ENCODE peak calls at places on chromosomes 4 and X, in six cellular contexts. J is K562, N is GM23338, Z is HCT116, F is hepatocyte, A is GM23248. W is an unnamed sample.

GRCh38 chrX:44459501-44459900 is 83.2 kb downstream of the FUNDC1 start:
- DNase-seq in F (no peak), N (no peak), J (no peak), Z (no peak), A (peak), W (no peak)

GRCh38 chrX:11757729-11758399 is at the start of gene MSL3:
- DNase-seq in Z (no peak), F (peak), A (peak), J (peak), N (peak), W (no peak)

GRCh38 chrX:150038977-150039599 is 100.8 kb upstream of the EOLA2 start:
- DNase-seq in A (peak), Z (no peak), F (no peak), J (no peak), N (no peak), W (no peak)

GRCh38 chrX:109384569-109385174 is 97.2 kb downstream of the GUCY2F start:
- DNase-seq in Z (no peak), A (peak), J (peak), F (peak), N (peak), W (no peak)

GRCh38 chr4:8238515-8239053 is 31.0 kb upstream of the HTRA3 start:
- DNase-seq in A (no peak), F (peak), Z (no peak), J (peak), N (peak), W (no peak)

GRCh38 chrX:140710710-140711109 is 1.2 kb downstream of the LINC00632 start:
- DNase-seq in A (peak), N (peak), F (peak), Z (no peak), J (no peak), W (no peak)

GRCh38 chr4:165343353-165344191 is 16.1 kb downstream of the MSMO1 start:
- DNase-seq in A (no peak), F (peak), Z (no peak), N (peak), J (no peak), W (no peak)

GRCh38 chr4:6769138-6769983 is 13.2 kb upstream of the KIAA0232 start:
- DNase-seq in A (no peak), F (no peak), N (no peak), Z (no peak), J (no peak), W (no peak)

GRCh38 chr4:110808371-110808878 is 185.5 kb upstream of the PITX2 start:
- DNase-seq in A (peak), Z (no peak), N (no peak), J (no peak), F (no peak), W (no peak)

GRCh38 chr4:3384771-3385701 is 56.7 kb upstream of the HGFAC start:
- DNase-seq in Z (no peak), J (no peak), F (no peak), A (no peak), N (no peak), W (peak)

DNA sequence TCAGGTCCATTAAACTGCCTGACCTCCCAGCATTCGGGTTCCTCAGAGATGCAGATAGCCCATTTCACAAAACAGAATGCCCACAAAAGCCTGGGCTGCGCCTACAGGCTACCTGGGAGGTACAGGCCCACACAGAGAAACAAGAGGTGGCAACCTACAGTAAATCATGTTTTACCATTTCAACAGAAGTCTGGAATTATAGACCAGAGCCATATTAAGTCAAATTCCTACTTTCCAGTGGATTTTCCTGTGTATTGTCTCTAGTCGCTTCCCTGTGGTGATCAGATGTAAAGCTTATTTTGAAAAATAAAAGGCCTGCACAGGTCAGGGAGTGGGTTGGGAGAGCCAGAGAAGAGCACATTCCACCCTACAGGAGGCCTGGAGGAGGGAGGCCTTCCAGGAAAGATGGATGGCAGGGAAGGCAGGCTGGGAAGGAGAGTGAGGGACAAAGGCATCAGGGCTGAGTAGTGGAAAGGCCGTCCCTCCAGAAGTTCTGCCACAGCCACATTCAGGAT is 19.1 kb upstream of the USO1 start:
- DNase-seq in J (no peak), F (no peak), A (no peak), N (peak), Z (no peak), W (no peak)
- H3K4me3 ChIP-seq in J (no peak), F (no peak), A (no peak), N (no peak), Z (no peak), W (no peak)

DNA sequence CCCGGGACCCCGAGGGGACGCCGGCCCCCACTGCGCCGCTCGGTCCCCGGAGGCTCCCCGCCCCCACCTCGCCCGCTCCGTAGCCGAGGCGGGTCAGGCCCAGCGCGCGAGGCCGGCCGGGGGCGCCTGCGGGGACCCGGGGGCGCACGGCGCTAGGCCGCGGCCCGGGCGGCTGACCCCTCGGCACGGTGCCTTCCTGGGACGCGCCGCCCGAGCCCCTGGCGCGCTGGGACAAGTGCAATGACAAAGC is 1.2 kb downstream of the IRF2 start:
- DNase-seq in F (no peak), Z (no peak), J (peak), A (no peak), N (no peak), W (no peak)
- H2AFZ ChIP-seq in F (peak), Z (no peak), J (peak), A (no peak), N (no peak), W (no peak)

GRCh38 chr4:95546866-95547707 is 1.7 kb downstream of the UNC5C start:
- DNase-seq in N (peak), J (no peak), F (no peak), Z (no peak), A (peak), W (no peak)
- H3K4me3 ChIP-seq in N (peak), J (no peak), F (peak), Z (no peak), A (no peak), W (no peak)

GRCh38 chr4:87031946-87032345 is 97.1 kb downstream of the AFF1 start:
- DNase-seq in F (no peak), N (no peak), J (no peak), A (peak), Z (no peak), W (no peak)

GRCh38 chr4:87032884-87033533 is 98.2 kb downstream of the AFF1 start:
- DNase-seq in N (no peak), Z (no peak), F (peak), J (no peak), A (peak), W (no peak)

GRCh38 chr4:87030124-87030523 is 95.3 kb downstream of the AFF1 start:
- DNase-seq in Z (no peak), F (no peak), N (no peak), A (no peak), J (no peak), W (no peak)

GRCh38 chr4:87029356-87029755 is 94.5 kb downstream of the AFF1 start:
- DNase-seq in F (no peak), A (no peak), Z (no peak), J (no peak), N (no peak), W (no peak)

GRCh38 chr4:87030606-87031441 is 96.0 kb downstream of the AFF1 start:
- DNase-seq in A (peak), Z (no peak), F (no peak), J (peak), N (peak), W (no peak)
- H2AFZ ChIP-seq in A (peak), Z (no peak), F (no peak), J (no peak), N (no peak), W (no peak)

DNA sequence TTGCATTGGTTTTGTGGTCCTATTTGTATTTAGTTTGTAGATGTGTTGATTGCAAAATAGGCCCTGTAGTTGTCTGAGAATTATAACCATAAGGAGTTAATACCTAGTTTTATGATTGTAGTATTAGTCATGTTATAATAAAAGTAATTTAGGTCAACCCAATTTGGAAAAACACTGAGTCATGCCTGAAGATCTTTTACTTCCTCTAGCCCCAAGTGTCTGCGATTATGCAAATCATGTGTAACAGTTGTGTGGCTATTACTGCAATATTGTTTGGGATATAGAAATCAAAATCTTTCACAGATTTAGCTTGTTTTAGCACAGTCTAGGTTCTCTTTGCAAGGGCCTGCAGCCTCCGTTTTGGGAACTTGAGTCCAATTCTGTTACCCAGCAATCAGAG is 12.6 kb downstream of the SRD5A3 start:
- DNase-seq in Z (peak), N (no peak), A (peak), J (peak), F (no peak), W (peak)
- H3K4me3 ChIP-seq in Z (peak), N (no peak), A (peak), J (no peak), F (no peak), W (peak)

DNA sequence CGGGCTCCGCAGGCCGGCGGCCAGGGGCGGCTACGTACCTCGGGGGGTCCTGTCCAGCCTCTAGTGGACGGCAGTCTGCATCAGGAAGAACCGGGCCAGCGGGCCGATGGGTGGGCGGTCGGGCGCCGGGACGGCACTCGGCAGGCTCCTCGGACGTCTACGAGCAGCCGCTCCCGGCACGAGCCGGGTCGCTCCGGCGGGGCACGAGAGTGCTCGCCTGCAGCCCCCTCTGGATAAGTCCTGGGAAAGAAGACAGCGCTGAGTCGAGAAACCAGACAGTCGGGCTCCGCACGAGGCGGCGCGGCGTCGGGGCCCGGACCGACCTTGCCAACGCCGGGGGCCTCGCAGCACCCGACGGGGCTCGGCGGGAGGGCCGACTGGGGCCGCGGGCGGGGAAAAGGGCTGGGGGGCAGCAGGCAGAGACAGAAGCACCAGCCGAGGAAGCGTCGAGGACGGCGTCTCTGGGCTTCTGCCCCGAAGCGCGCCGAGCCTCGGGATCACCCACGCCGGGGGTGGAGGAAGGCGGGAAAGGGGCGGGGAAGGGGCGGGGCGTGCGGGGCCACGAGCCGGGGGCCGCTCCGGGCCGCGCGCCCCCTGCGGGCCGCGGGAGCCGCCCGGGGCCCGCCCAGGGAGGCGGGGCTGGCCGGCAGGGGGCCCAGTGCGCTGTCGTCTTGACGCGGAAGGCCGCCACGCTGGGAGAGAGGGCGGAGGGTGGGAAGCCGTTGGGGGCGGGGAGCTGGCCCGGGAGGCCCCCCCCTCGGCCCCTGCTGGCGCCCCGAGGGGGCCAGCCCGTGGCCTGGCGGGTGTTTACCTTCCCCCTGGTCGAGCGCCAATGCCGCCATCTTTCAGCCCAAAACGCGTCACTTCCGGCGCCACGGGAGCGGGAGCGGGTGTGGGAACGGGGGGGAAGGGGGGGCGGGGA is 1.9 kb downstream of the KLHL15 start:
- DNase-seq in Z (peak), J (peak), N (peak), A (peak), F (peak), W (no peak)
- H2AFZ ChIP-seq in Z (no peak), J (peak), N (no peak), A (peak), F (peak), W (no peak)

DNA sequence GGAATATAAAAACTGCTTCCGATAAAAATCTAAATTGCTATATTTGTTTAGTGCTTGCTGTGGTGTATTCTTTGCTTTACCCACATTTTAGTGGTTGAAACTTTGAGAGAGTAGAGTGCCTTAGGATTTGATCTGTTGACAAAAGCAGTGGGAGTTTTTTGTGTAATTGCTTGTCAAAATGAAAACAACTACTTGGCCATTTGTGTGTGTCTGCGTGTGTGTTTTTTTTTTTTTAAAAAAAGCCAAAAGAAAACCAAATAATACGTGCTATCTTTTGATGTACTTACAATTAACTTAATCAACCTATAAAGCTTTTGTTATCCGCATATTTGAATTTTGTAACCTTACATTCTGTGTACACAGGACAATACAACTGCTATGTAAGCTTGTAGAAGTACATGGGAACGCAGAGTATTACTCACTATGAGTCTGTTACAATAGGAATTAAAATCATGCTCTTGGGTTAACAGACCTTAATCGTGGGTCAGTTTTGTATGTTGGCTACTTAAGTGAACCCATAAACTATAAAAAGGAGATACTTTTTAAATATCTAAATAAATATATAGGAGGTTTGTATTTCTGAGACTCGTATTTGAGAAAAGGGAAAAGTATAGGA is 353.5 kb downstream of the ARHGAP24 start:
- DNase-seq in F (no peak), J (no peak), Z (no peak), A (peak), N (no peak), W (no peak)
- H3K4me3 ChIP-seq in F (peak), J (no peak), Z (no peak), A (peak), N (no peak), W (no peak)

GRCh38 chr4:48954314-48954713 is 31.8 kb upstream of the CWH43 start:
- DNase-seq in A (peak), F (no peak), N (peak), Z (no peak), J (no peak), W (no peak)
- H2AFZ ChIP-seq in A (peak), F (no peak), N (no peak), Z (peak), J (peak), W (peak)

W was measured in keratinocyte.